ENCODE peak calls at places on chromosomes 3 and 15, in ten cellular contexts. U is GM12878, K is HepG2, T is cardiac muscle cell, H is psoas muscle, X is Peyer's patch, M is mucosa of descending colon, A is aorta, C is ascending aorta, J is heart left ventricle. E is an unnamed sample.

GRCh38 chr15:65076486-65077290 is at the start of gene KBTBD13:
- DNase-seq in U (no peak), K (no peak), T (peak; percentile 38), H (no peak), X (no peak), M (no peak), A (no peak), C (no peak), J (no peak), E (no peak)

GRCh38 chr3:194575484-194576210 is 57.6 kb downstream of the TMEM44 start:
- DNase-seq in U (no peak), K (no peak), T (no peak), H (peak; percentile 49), X (no peak), M (no peak), A (peak; percentile 76), C (no peak), J (peak; percentile 56), E (no peak)

GRCh38 chr3:41893977-41894376 is 67.9 kb downstream of the ULK4 start:
- DNase-seq in U (no peak), K (peak; percentile 30), T (peak; percentile 50), H (no peak), X (no peak), M (no peak), A (no peak), C (no peak), J (no peak), E (peak; percentile 8)

GRCh38 chr15:80403712-80404056 is 498 bp upstream of the ARNT2 start:
- DNase-seq in U (no peak), K (no peak), T (peak; percentile 64), H (no peak), X (no peak), M (peak; percentile 39), A (no peak), C (no peak), J (no peak), E (no peak)

GRCh38 chr15:34109775-34110663 is 8.1 kb downstream of the PGBD4 start:
- DNase-seq in U (no peak), K (peak; percentile 45), T (peak; percentile 40), H (no peak), X (no peak), M (no peak), A (no peak), C (no peak), J (no peak), E (peak; percentile 35)

GRCh38 chr3:183253961-183254815 is 1.1 kb downstream of the B3GNT5 start:
- DNase-seq in U (no peak), K (no peak), T (peak; percentile 45), H (peak; percentile 53), X (no peak), M (peak; percentile 72), A (peak; percentile 60), C (no peak), J (peak; percentile 47), E (no peak)

GRCh38 chr3:53753518-53754183 is 92.6 kb downstream of the CHDH start:
- DNase-seq in U (no peak), K (no peak), T (no peak), H (no peak), X (no peak), M (no peak), A (no peak), C (no peak), J (no peak), E (peak; percentile 52)

GRCh38 chr3:110198717-110199587 is 861.6 kb upstream of the DPPA4 start:
- DNase-seq in U (no peak), K (no peak), T (no peak), H (no peak), X (no peak), M (no peak), A (no peak), C (no peak), J (peak; percentile 25), E (no peak)

GRCh38 chr3:46661776-46662766 is 31.4 kb downstream of the ALS2CL start:
- DNase-seq in U (no peak), K (no peak), T (no peak), H (no peak), X (peak; percentile 17), M (no peak), A (no peak), C (no peak), J (no peak), E (no peak)

GRCh38 chr15:59138243-59138642 is 33.3 kb downstream of the CCNB2 start:
- DNase-seq in U (no peak), K (peak; percentile 54), T (peak; percentile 44), H (peak; percentile 29), X (peak; percentile 81), M (peak; percentile 73), A (peak; percentile 62), C (no peak), J (no peak), E (peak; percentile 67)

GRCh38 chr3:70808881-70809280 is 496.4 kb upstream of the MDFIC2 start:
- DNase-seq in U (no peak), K (no peak), T (no peak), H (no peak), X (no peak), M (no peak), A (no peak), C (no peak), J (no peak), E (no peak)

GRCh38 chr3:70803317-70803716 is 490.9 kb upstream of the MDFIC2 start:
- DNase-seq in U (no peak), K (no peak), T (no peak), H (no peak), X (no peak), M (no peak), A (no peak), C (no peak), J (no peak), E (no peak)

GRCh38 chr3:70806556-70806955 is 494.1 kb upstream of the MDFIC2 start:
- DNase-seq in U (no peak), K (no peak), T (peak; percentile 2), H (no peak), X (no peak), M (no peak), A (no peak), C (no peak), J (no peak), E (no peak)

GRCh38 chr3:70803891-70804290 is 491.5 kb upstream of the MDFIC2 start:
- DNase-seq in U (no peak), K (no peak), T (no peak), H (no peak), X (no peak), M (no peak), A (no peak), C (no peak), J (no peak), E (no peak)

DNA sequence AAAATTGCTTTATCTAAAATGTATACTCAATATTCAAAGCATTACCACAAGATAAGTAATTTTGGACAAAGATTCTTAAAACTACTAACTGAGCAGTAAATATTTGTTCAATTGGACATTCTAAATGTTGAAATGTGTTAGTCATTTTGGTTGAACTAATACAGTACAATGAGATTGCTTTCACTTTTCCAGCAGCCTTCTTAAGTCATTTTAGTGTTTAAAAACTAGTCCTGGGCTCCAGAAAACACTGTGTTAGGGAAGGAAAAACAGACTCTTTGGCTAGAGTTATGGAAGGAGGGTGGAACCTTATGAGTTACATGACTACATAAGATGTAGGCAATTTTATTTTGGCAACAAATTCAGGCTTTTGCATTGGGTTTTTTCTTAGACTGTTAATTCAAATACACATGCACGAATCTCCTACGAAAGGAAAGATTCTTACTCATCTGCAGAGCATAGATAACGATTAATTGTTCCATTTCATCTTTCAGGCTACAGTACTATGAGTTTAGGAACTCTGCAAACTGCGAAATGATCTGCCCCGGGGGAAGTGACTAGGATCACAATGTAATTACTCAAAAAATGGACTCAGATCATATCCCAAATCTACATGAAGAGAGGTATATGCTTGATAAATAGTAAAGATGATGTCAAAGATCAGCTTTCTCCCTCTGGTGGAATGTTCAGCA is 492.8 kb upstream of the MDFIC2 start:
- DNase-seq in U (no peak), K (no peak), T (no peak), H (no peak), X (no peak), M (no peak), A (no peak), C (no peak), J (no peak), E (no peak)
- H3K4me3 ChIP-seq in U (no peak overlapping the region), K (no peak overlapping the region), T (no peak overlapping the region), H (no peak overlapping the region), X (no peak overlapping the region), M (no peak overlapping the region), A (no peak overlapping the region), C (no peak overlapping the region), J (no peak overlapping the region), E (no peak overlapping the region)

DNA sequence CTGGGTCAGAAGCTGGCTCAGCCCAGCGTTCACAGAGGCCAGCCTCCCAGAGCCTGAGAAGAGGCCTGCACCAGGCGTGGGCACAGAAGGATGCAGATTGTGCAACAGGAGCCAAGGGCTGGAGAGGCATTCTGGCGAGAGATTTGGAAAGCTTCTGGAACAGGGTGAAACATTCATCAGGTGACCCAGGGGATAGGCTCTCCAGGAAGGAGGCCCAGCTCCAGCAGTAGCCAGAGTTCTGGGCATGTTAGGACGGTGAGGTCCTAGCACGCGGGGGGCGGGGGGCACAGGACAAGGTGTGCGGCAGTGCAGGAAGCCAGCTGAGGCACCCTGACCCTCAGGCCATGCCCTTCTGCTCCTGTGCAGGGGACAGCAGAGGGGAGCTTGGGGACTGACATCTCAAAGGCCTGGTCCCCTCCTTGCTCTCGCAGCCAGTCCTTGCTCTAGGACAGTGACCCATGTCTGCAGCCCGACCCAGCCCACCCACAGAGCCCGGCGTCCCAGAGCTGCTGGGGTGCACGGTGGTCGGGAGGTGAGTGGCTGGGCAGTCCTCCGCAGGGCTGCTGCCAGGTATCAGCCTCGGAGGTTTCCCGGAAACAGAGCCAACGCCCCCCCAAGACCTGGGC is 111.7 kb upstream of the KLF13 start:
- DNase-seq in U (no peak), K (no peak), T (no peak), H (peak; percentile 32), X (peak; percentile 55), M (peak; percentile 61), A (peak; percentile 74), C (peak; percentile 29), J (peak; percentile 45), E (no peak)
- H3K4me3 ChIP-seq in U (peak overlapping the region; percentile 79), K (peak overlapping the region; percentile 68), T (no peak overlapping the region), H (peak overlapping the region; percentile 72), X (peak overlapping the region; percentile 69), M (no peak overlapping the region), A (no peak overlapping the region), C (peak overlapping the region; percentile 63), J (peak overlapping the region; percentile 64), E (peak overlapping the region; percentile 50)

GRCh38 chr15:75178171-75178937 is 23.3 kb upstream of the C15orf39 start:
- DNase-seq in U (no peak), K (peak; percentile 75), T (peak; percentile 77), H (peak; percentile 44), X (peak; percentile 69), M (peak; percentile 66), A (no peak), C (no peak), J (peak; percentile 58), E (no peak)
- H3K4me3 ChIP-seq in U (peak overlapping the region; percentile 32), K (peak overlapping the region; percentile 68), T (peak overlapping the region; percentile 13), H (peak overlapping the region; percentile 62), X (peak overlapping the region; percentile 13), M (no peak overlapping the region), A (no peak overlapping the region), C (peak overlapping the region; percentile 43), J (peak overlapping the region; percentile 48), E (no peak overlapping the region)

GRCh38 chr15:69298697-69299441 is at the start of gene PAQR5:
- DNase-seq in U (no peak), K (no peak), T (peak; percentile 55), H (peak; percentile 31), X (peak; percentile 62), M (peak; percentile 85), A (peak; percentile 49), C (no peak), J (peak; percentile 35), E (no peak)
- H3K4me3 ChIP-seq in U (no peak within 1 kb of the TSS), K (peak within 1 kb of the TSS; percentile 71), T (peak within 1 kb of the TSS; percentile 57), H (peak within 1 kb of the TSS; percentile 72), X (peak within 1 kb of the TSS; percentile 42), M (peak within 1 kb of the TSS; percentile 40), A (peak within 1 kb of the TSS; percentile 42), C (peak within 1 kb of the TSS; percentile 51), J (peak within 1 kb of the TSS; percentile 59), E (peak within 1 kb of the TSS; percentile 11)